ENCODE peak calls at places on chromosome 1, in four cellular contexts. One of them, this sample, is unnamed.

GRCh38 chr1:29599071-29599470 is 362.7 kb downstream of the PTPRU start:
- DNase-seq in astrocyte of the spinal cord: no peak
- DNase-seq in CD4-positive, alpha-beta T cell: no peak
- DNase-seq in AG09319: no peak
- DNase-seq in this sample: no peak

GRCh38 chr1:203702130-203702577 is 62.8 kb upstream of the LAX1 start:
- DNase-seq in CD4-positive, alpha-beta T cell: peak
- DNase-seq in astrocyte of the spinal cord: peak
- DNase-seq in AG09319: peak
- DNase-seq in this sample: peak

GRCh38 chr1:19606817-19607706 is 37.0 kb upstream of the NBL1 start:
- DNase-seq in astrocyte of the spinal cord: peak
- DNase-seq in CD4-positive, alpha-beta T cell: no peak
- DNase-seq in AG09319: peak
- DNase-seq in this sample: no peak

GRCh38 chr1:42176902-42177519 is 12.5 kb upstream of the GUCA2A start:
- DNase-seq in AG09319: no peak
- DNase-seq in astrocyte of the spinal cord: peak
- DNase-seq in CD4-positive, alpha-beta T cell: no peak
- DNase-seq in this sample: peak

GRCh38 chr1:21280011-21280471 is 10.2 kb downstream of the ECE1 start:
- DNase-seq in CD4-positive, alpha-beta T cell: peak
- DNase-seq in AG09319: no peak
- DNase-seq in astrocyte of the spinal cord: no peak
- DNase-seq in this sample: no peak

GRCh38 chr1:177954076-177954475 is 15.8 kb downstream of the SEC16B start:
- DNase-seq in AG09319: no peak
- DNase-seq in astrocyte of the spinal cord: no peak
- DNase-seq in CD4-positive, alpha-beta T cell: no peak
- DNase-seq in this sample: no peak

GRCh38 chr1:43545686-43546387 is 15.2 kb downstream of the PTPRF start:
- DNase-seq in astrocyte of the spinal cord: no peak
- DNase-seq in CD4-positive, alpha-beta T cell: no peak
- DNase-seq in AG09319: no peak
- DNase-seq in this sample: peak

GRCh38 chr1:94925561-94926364 is 1.1 kb downstream of the CNN3 start:
- DNase-seq in astrocyte of the spinal cord: peak
- DNase-seq in CD4-positive, alpha-beta T cell: peak
- DNase-seq in AG09319: peak
- DNase-seq in this sample: peak

GRCh38 chr1:67882196-67882958 is 49.1 kb upstream of the GNG12 start:
- DNase-seq in CD4-positive, alpha-beta T cell: no peak
- DNase-seq in astrocyte of the spinal cord: no peak
- DNase-seq in AG09319: no peak
- DNase-seq in this sample: no peak

GRCh38 chr1:207962716-207963428 is 51.9 kb upstream of the CD34 start:
- DNase-seq in AG09319: no peak
- DNase-seq in CD4-positive, alpha-beta T cell: peak
- DNase-seq in astrocyte of the spinal cord: peak
- DNase-seq in this sample: no peak

GRCh38 chr1:151689494-151689893 is 27.1 kb downstream of the CELF3 start:
- DNase-seq in AG09319: no peak
- DNase-seq in astrocyte of the spinal cord: no peak
- DNase-seq in CD4-positive, alpha-beta T cell: no peak
- DNase-seq in this sample: no peak

GRCh38 chr1:183137782-183138181 is 48.3 kb upstream of the LAMC2 start:
- DNase-seq in AG09319: no peak
- DNase-seq in CD4-positive, alpha-beta T cell: no peak
- DNase-seq in astrocyte of the spinal cord: no peak
- DNase-seq in this sample: no peak

GRCh38 chr1:115978292-115978941 is 2.1 kb downstream of the SLC22A15 start:
- DNase-seq in astrocyte of the spinal cord: no peak
- DNase-seq in CD4-positive, alpha-beta T cell: no peak
- DNase-seq in AG09319: no peak
- DNase-seq in this sample: no peak

GRCh38 chr1:43991476-43992231 is at the start of gene CCDC24:
- DNase-seq in AG09319: peak
- DNase-seq in astrocyte of the spinal cord: peak
- DNase-seq in CD4-positive, alpha-beta T cell: peak
- DNase-seq in this sample: peak

GRCh38 chr1:89277725-89278124 is 5.1 kb upstream of the GBP5 start:
- DNase-seq in CD4-positive, alpha-beta T cell: no peak
- DNase-seq in AG09319: no peak
- DNase-seq in astrocyte of the spinal cord: no peak
- DNase-seq in this sample: no peak

GRCh38 chr1:159828916-159829634 is 2.4 kb downstream of the SLAMF8 start:
- DNase-seq in CD4-positive, alpha-beta T cell: no peak
- DNase-seq in astrocyte of the spinal cord: no peak
- DNase-seq in AG09319: no peak
- DNase-seq in this sample: no peak

GRCh38 chr1:11481019-11481418 is 2.1 kb downstream of the DISP3 start:
- DNase-seq in CD4-positive, alpha-beta T cell: no peak
- DNase-seq in astrocyte of the spinal cord: no peak
- DNase-seq in AG09319: no peak
- DNase-seq in this sample: no peak

GRCh38 chr1:231058416-231059109 is 18.5 kb upstream of the FAM89A start:
- DNase-seq in CD4-positive, alpha-beta T cell: no peak
- DNase-seq in astrocyte of the spinal cord: no peak
- DNase-seq in AG09319: no peak
- DNase-seq in this sample: no peak

GRCh38 chr1:170262540-170262939 is 116.8 kb downstream of the NTMT2 start:
- DNase-seq in AG09319: no peak
- DNase-seq in astrocyte of the spinal cord: no peak
- DNase-seq in CD4-positive, alpha-beta T cell: no peak
- DNase-seq in this sample: no peak

GRCh38 chr1:170261669-170262068 is 115.9 kb downstream of the NTMT2 start:
- DNase-seq in CD4-positive, alpha-beta T cell: no peak
- DNase-seq in AG09319: peak
- DNase-seq in astrocyte of the spinal cord: peak
- DNase-seq in this sample: no peak

GRCh38 chr1:170271430-170271829 is 125.7 kb downstream of the NTMT2 start:
- DNase-seq in astrocyte of the spinal cord: no peak
- DNase-seq in AG09319: no peak
- DNase-seq in CD4-positive, alpha-beta T cell: no peak
- DNase-seq in this sample: no peak

GRCh38 chr1:170265234-170265633 is 119.5 kb downstream of the NTMT2 start:
- DNase-seq in CD4-positive, alpha-beta T cell: no peak
- DNase-seq in astrocyte of the spinal cord: no peak
- DNase-seq in AG09319: no peak
- DNase-seq in this sample: no peak

GRCh38 chr1:170267317-170267716 is 121.6 kb downstream of the NTMT2 start:
- DNase-seq in CD4-positive, alpha-beta T cell: no peak
- DNase-seq in astrocyte of the spinal cord: no peak
- DNase-seq in AG09319: no peak
- DNase-seq in this sample: peak
- TF ChIP-seq CTCF in CD4-positive, alpha-beta T cell: no peak
- TF ChIP-seq CTCF in astrocyte of the spinal cord: peak
- TF ChIP-seq CTCF in AG09319: no peak
- TF ChIP-seq CTCF in this sample: peak

DNA sequence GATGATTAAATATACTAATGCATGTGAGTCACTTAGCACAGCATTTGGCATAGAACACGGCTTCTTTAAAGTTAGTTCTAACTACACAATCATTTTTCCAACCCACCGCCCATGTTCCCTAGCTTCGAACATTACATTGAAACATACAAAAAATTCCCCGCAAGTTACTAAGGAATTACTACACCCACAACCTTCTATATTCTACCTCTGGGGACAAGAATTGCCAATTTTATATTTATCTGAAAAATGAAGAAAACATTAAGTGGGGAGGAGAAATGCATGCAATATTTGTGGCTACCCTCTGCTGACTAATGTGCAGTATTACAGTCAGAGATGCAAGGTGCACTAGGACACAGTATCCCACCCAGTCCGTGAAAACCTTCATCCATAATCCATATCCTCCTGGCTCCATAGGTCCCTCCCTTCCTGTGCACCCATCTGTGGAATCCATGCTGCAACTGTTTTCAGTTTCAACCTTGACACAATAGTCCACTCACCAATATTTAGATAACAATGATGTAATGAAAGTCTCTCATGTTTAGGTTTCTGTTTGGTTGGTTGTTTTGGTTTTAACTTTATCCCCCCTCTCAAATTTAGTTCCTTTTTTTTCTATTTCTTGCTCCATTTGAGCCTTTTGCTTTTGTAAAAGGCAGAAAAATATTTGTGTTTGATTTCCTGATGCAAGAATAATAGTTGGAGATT is 31.6 kb downstream of the RGS5 start:
- DNase-seq in astrocyte of the spinal cord: peak
- DNase-seq in AG09319: no peak
- DNase-seq in CD4-positive, alpha-beta T cell: no peak
- DNase-seq in this sample: peak
- TF ChIP-seq CTCF in astrocyte of the spinal cord: peak
- TF ChIP-seq CTCF in AG09319: peak
- TF ChIP-seq CTCF in CD4-positive, alpha-beta T cell: no peak
- TF ChIP-seq CTCF in this sample: peak

GRCh38 chr1:39363267-39363666 is 128.2 kb upstream of the BMP8A start:
- DNase-seq in CD4-positive, alpha-beta T cell: no peak
- DNase-seq in AG09319: no peak
- DNase-seq in astrocyte of the spinal cord: no peak
- DNase-seq in this sample: no peak
- TF ChIP-seq CTCF in CD4-positive, alpha-beta T cell: no peak
- TF ChIP-seq CTCF in AG09319: no peak
- TF ChIP-seq CTCF in astrocyte of the spinal cord: no peak
- TF ChIP-seq CTCF in this sample: no peak

DNA sequence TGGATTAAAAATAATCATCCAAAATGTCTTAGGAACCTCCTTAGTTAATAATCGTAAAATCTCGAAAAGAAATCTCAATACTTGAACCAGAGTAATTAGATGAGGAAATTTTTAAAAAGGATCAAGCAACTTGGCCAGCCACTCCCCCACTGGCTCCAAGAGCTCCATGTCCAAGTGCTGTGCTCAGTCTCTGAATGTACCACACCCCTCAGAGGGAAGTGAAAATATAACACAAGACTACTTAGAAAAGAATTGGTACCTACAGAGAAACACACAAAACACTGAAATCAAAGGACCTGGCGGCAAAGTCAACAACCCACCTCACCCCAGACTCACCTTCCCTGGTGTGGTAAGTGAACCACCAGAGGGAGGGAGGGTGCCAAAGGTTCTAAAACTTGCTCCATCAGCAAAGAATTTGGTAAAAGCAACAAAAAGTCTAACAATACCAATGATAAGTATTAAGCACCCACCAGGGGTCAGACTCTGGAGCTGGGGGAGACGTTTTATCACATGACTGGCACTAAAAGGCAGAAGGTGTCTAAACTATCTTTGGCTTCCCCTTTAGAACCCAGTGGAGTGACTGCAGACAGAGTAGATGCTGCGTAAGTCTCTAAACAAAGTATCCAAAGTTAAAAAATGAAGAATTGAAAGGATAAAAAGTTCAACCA is 14.0 kb downstream of the LBR start:
- DNase-seq in AG09319: no peak
- DNase-seq in CD4-positive, alpha-beta T cell: no peak
- DNase-seq in astrocyte of the spinal cord: no peak
- DNase-seq in this sample: no peak
- TF ChIP-seq CTCF in AG09319: no peak
- TF ChIP-seq CTCF in CD4-positive, alpha-beta T cell: no peak
- TF ChIP-seq CTCF in astrocyte of the spinal cord: no peak
- TF ChIP-seq CTCF in this sample: no peak

GRCh38 chr1:39128959-39129358 is 75.5 kb upstream of the MACF1 start:
- DNase-seq in CD4-positive, alpha-beta T cell: no peak
- DNase-seq in astrocyte of the spinal cord: no peak
- DNase-seq in AG09319: no peak
- DNase-seq in this sample: no peak

GRCh38 chr1:39128126-39128525 is 76.4 kb upstream of the MACF1 start:
- DNase-seq in astrocyte of the spinal cord: no peak
- DNase-seq in CD4-positive, alpha-beta T cell: no peak
- DNase-seq in AG09319: no peak
- DNase-seq in this sample: no peak

GRCh38 chr1:39127513-39127912 is 77.0 kb upstream of the MACF1 start:
- DNase-seq in AG09319: no peak
- DNase-seq in CD4-positive, alpha-beta T cell: no peak
- DNase-seq in astrocyte of the spinal cord: peak
- DNase-seq in this sample: peak

GRCh38 chr1:39130297-39130696 is 74.2 kb upstream of the MACF1 start:
- DNase-seq in AG09319: no peak
- DNase-seq in CD4-positive, alpha-beta T cell: no peak
- DNase-seq in astrocyte of the spinal cord: peak
- DNase-seq in this sample: peak

DNA sequence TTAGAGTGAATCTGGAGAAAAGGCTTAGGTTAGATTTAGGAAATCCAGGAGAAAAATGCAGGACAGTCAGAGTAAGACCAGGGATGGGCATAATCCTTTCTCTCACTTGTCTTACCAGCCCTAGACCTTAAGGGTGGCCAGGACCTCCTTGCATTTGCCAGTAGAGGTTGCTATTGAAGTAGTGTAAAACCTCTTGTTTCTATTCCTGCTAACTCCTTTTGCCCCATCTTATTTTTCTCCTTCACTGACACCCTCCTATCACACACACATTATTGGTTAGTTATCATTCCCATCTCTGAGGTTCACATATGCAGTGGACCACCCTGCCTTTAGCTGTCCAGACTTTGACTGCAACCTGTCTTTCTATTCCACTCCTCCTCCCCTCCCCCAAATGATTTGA is 75.0 kb upstream of the MACF1 start:
- DNase-seq in astrocyte of the spinal cord: peak
- DNase-seq in CD4-positive, alpha-beta T cell: no peak
- DNase-seq in AG09319: no peak
- DNase-seq in this sample: no peak
- TF ChIP-seq CTCF in astrocyte of the spinal cord: peak
- TF ChIP-seq CTCF in CD4-positive, alpha-beta T cell: no peak
- TF ChIP-seq CTCF in AG09319: peak
- TF ChIP-seq CTCF in this sample: peak

GRCh38 chr1:168365719-168366474 is 85.2 kb downstream of the TBX19 start:
- DNase-seq in CD4-positive, alpha-beta T cell: no peak
- DNase-seq in astrocyte of the spinal cord: no peak
- DNase-seq in AG09319: no peak
- DNase-seq in this sample: no peak
- TF ChIP-seq CTCF in CD4-positive, alpha-beta T cell: peak
- TF ChIP-seq CTCF in astrocyte of the spinal cord: no peak
- TF ChIP-seq CTCF in AG09319: no peak
- TF ChIP-seq CTCF in this sample: peak

DNA sequence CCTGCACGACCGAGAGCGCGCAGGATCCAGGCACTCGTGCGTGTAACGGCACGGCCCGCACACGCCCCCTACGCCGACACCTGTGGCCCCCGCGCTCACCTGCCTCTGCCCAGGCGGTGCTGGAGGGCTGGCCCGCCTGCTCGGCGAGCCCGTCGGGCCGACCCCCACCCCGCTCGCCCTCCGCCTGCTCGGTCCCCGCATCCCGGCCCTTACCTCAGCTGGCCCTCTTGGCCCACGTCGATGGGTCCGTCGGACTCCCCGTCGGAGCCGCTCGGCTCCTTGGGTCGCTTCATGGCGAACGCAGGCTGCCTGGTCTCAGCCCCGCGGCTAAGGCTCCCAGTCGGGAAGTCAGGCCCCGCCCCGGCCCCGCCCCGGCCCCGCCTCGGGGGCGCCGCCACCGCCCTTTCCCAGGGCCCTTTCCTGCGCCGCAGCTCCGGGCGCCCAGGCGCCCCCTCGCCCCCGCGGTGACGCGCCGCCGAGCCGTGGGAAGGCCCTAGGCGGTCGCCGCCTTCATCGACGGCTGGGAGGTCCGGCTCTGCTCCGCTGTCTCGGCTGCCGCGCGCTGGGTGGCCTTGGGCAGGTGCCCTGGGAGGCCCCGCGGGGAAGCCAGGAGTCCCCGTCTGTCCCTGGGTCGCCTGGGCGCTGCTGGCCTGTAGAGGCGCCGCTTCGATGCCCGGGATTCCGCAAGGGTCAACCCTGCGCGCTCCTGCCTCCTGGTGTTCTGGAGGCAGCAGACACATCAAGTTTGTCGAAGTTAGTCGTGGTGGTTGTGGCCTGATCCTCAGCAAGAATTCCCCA is at the start of gene HEYL:
- DNase-seq in CD4-positive, alpha-beta T cell: peak
- DNase-seq in AG09319: no peak
- DNase-seq in astrocyte of the spinal cord: no peak
- DNase-seq in this sample: peak
- TF ChIP-seq CTCF in CD4-positive, alpha-beta T cell: no peak
- TF ChIP-seq CTCF in AG09319: no peak
- TF ChIP-seq CTCF in astrocyte of the spinal cord: peak
- TF ChIP-seq CTCF in this sample: peak